ENCODE peak calls at places on chromosomes 16 and 17, in four cellular contexts. One of them, this sample, is unnamed.

GRCh38 chr16:71855937-71856662 is 10.3 kb downstream of the ATXN1L start:
- DNase-seq in fibroblast of lung: no peak
- DNase-seq in neural progenitor cell: no peak
- DNase-seq in tibial nerve: no peak
- DNase-seq in this sample: no peak

GRCh38 chr17:76422860-76423259 is 30.1 kb downstream of the UBE2O start:
- DNase-seq in fibroblast of lung: no peak
- DNase-seq in neural progenitor cell: no peak
- DNase-seq in tibial nerve: no peak
- DNase-seq in this sample: no peak

GRCh38 chr17:1997146-1997586 is 28.0 kb downstream of the RTN4RL1 start:
- DNase-seq in fibroblast of lung: no peak
- DNase-seq in neural progenitor cell: no peak
- DNase-seq in tibial nerve: no peak
- DNase-seq in this sample: no peak

GRCh38 chr16:87834668-87835473 is 34.4 kb downstream of the SLC7A5 start:
- DNase-seq in fibroblast of lung: peak; percentile 35
- DNase-seq in neural progenitor cell: no peak
- DNase-seq in tibial nerve: no peak
- DNase-seq in this sample: peak; percentile 86

GRCh38 chr16:70460737-70461261 is 6.4 kb downstream of the FCSK start:
- DNase-seq in fibroblast of lung: no peak
- DNase-seq in neural progenitor cell: no peak
- DNase-seq in tibial nerve: no peak
- DNase-seq in this sample: no peak

GRCh38 chr16:54284319-54284930 is 2.2 kb downstream of the IRX3 start:
- DNase-seq in fibroblast of lung: peak; percentile 11
- DNase-seq in neural progenitor cell: peak; percentile 72
- DNase-seq in tibial nerve: no peak
- DNase-seq in this sample: peak; percentile 12

GRCh38 chr16:58114827-58115825 is 14.1 kb downstream of the CFAP20 start:
- DNase-seq in fibroblast of lung: no peak
- DNase-seq in neural progenitor cell: no peak
- DNase-seq in tibial nerve: no peak
- DNase-seq in this sample: no peak

GRCh38 chr17:72056727-72057290 is 64.0 kb upstream of the SOX9 start:
- DNase-seq in fibroblast of lung: no peak
- DNase-seq in neural progenitor cell: no peak
- DNase-seq in tibial nerve: no peak
- DNase-seq in this sample: no peak

GRCh38 chr16:85262558-85263196 is 150.4 kb upstream of the CIBAR2 start:
- DNase-seq in fibroblast of lung: no peak
- DNase-seq in neural progenitor cell: no peak
- DNase-seq in tibial nerve: no peak
- DNase-seq in this sample: no peak

GRCh38 chr17:39123627-39124026 is 27.8 kb downstream of the PLXDC1 start:
- DNase-seq in fibroblast of lung: peak; percentile 43
- DNase-seq in neural progenitor cell: no peak
- DNase-seq in tibial nerve: no peak
- DNase-seq in this sample: no peak

GRCh38 chr17:61634942-61635538 is 44.0 kb upstream of the NACA2 start:
- DNase-seq in fibroblast of lung: no peak
- DNase-seq in neural progenitor cell: no peak
- DNase-seq in tibial nerve: no peak
- DNase-seq in this sample: no peak

GRCh38 chr16:67726106-67727034 is 7.3 kb upstream of the GFOD2 start:
- DNase-seq in fibroblast of lung: no peak
- DNase-seq in neural progenitor cell: no peak
- DNase-seq in tibial nerve: no peak
- DNase-seq in this sample: no peak

GRCh38 chr17:2233441-2233947 is 70.1 kb downstream of the SMG6 start:
- DNase-seq in fibroblast of lung: peak; percentile 88
- DNase-seq in neural progenitor cell: no peak
- DNase-seq in tibial nerve: no peak
- DNase-seq in this sample: no peak

GRCh38 chr16:4505356-4506153 is 29.4 kb downstream of the HMOX2 start:
- DNase-seq in fibroblast of lung: no peak
- DNase-seq in neural progenitor cell: no peak
- DNase-seq in tibial nerve: no peak
- DNase-seq in this sample: no peak

GRCh38 chr16:51416921-51417320 is 265.9 kb upstream of the SALL1 start:
- DNase-seq in fibroblast of lung: peak; percentile 65
- DNase-seq in neural progenitor cell: no peak
- DNase-seq in tibial nerve: no peak
- DNase-seq in this sample: no peak

GRCh38 chr17:73787036-73787720 is 142.9 kb upstream of the SDK2 start:
- DNase-seq in fibroblast of lung: no peak
- DNase-seq in neural progenitor cell: peak; percentile 87
- DNase-seq in tibial nerve: no peak
- DNase-seq in this sample: no peak

GRCh38 chr16:82700541-82701240 is 73.9 kb downstream of the CDH13 start:
- DNase-seq in fibroblast of lung: peak; percentile 69
- DNase-seq in neural progenitor cell: no peak
- DNase-seq in tibial nerve: no peak
- DNase-seq in this sample: no peak

GRCh38 chr16:85897384-85897783 is 1.6 kb upstream of the IRF8 start:
- DNase-seq in fibroblast of lung: no peak
- DNase-seq in neural progenitor cell: no peak
- DNase-seq in tibial nerve: no peak
- DNase-seq in this sample: no peak

GRCh38 chr16:68883685-68884084 is 40.4 kb downstream of the TANGO6 start:
- DNase-seq in fibroblast of lung: no peak
- DNase-seq in neural progenitor cell: no peak
- DNase-seq in tibial nerve: no peak
- DNase-seq in this sample: no peak

GRCh38 chr16:69286941-69287713 is 24.0 kb upstream of the VPS4A start:
- DNase-seq in fibroblast of lung: peak; percentile 52
- DNase-seq in neural progenitor cell: peak; percentile 54
- DNase-seq in tibial nerve: peak; percentile 54
- DNase-seq in this sample: no peak

GRCh38 chr16:24819462-24820040 is 26.2 kb upstream of the SLC5A11 start:
- DNase-seq in fibroblast of lung: no peak
- DNase-seq in neural progenitor cell: no peak
- DNase-seq in tibial nerve: no peak
- DNase-seq in this sample: no peak

GRCh38 chr16:20897253-20897896 is 2.8 kb downstream of the DCUN1D3 start:
- DNase-seq in fibroblast of lung: peak; percentile 76
- DNase-seq in neural progenitor cell: no peak
- DNase-seq in tibial nerve: no peak
- DNase-seq in this sample: no peak

GRCh38 chr17:49969134-49969759 is at the start of gene DLX4:
- DNase-seq in fibroblast of lung: no peak
- DNase-seq in neural progenitor cell: peak; percentile 57
- DNase-seq in tibial nerve: no peak
- DNase-seq in this sample: no peak

GRCh38 chr17:75557075-75557851 is 30.3 kb upstream of the MYO15B start:
- DNase-seq in fibroblast of lung: peak; percentile 45
- DNase-seq in neural progenitor cell: no peak
- DNase-seq in tibial nerve: no peak
- DNase-seq in this sample: peak; percentile 20

GRCh38 chr17:47956818-47957590 is 679 bp downstream of the PRR15L start:
- DNase-seq in fibroblast of lung: no peak
- DNase-seq in neural progenitor cell: no peak
- DNase-seq in tibial nerve: no peak
- DNase-seq in this sample: no peak

GRCh38 chr16:10343124-10343760 is 42.6 kb upstream of the ATF7IP2 start:
- DNase-seq in fibroblast of lung: no peak
- DNase-seq in neural progenitor cell: no peak
- DNase-seq in tibial nerve: no peak
- DNase-seq in this sample: peak; percentile 56

GRCh38 chr16:8694795-8695194 is 20.4 kb downstream of the ABAT start:
- DNase-seq in fibroblast of lung: no peak
- DNase-seq in neural progenitor cell: no peak
- DNase-seq in tibial nerve: no peak
- DNase-seq in this sample: no peak

GRCh38 chr16:68463904-68464303 is 15.6 kb upstream of the SMPD3 start:
- DNase-seq in fibroblast of lung: no peak
- DNase-seq in neural progenitor cell: no peak
- DNase-seq in tibial nerve: no peak
- DNase-seq in this sample: no peak

GRCh38 chr17:30824002-30824355 is 513 bp downstream of the CRLF3 start:
- DNase-seq in fibroblast of lung: peak; percentile 19
- DNase-seq in neural progenitor cell: no peak
- DNase-seq in tibial nerve: no peak
- DNase-seq in this sample: no peak

GRCh38 chr16:4496305-4496704 is 20.1 kb downstream of the HMOX2 start:
- DNase-seq in fibroblast of lung: peak; percentile 70
- DNase-seq in neural progenitor cell: no peak
- DNase-seq in tibial nerve: no peak
- DNase-seq in this sample: no peak

GRCh38 chr17:10051112-10051511 is 146.0 kb upstream of the RCVRN start:
- DNase-seq in fibroblast of lung: no peak
- DNase-seq in neural progenitor cell: no peak
- DNase-seq in tibial nerve: no peak
- DNase-seq in this sample: no peak

GRCh38 chr16:1688807-1689560 is 10.9 kb downstream of the JPT2 start:
- DNase-seq in fibroblast of lung: peak; percentile 94
- DNase-seq in neural progenitor cell: no peak
- DNase-seq in tibial nerve: no peak
- DNase-seq in this sample: no peak

GRCh38 chr17:48471807-48472484 is 41.9 kb upstream of the SKAP1 start:
- DNase-seq in fibroblast of lung: no peak
- DNase-seq in neural progenitor cell: peak; percentile 21
- DNase-seq in tibial nerve: no peak
- DNase-seq in this sample: no peak

GRCh38 chr16:84459941-84460405 is 44.5 kb downstream of the MEAK7 start:
- DNase-seq in fibroblast of lung: no peak
- DNase-seq in neural progenitor cell: no peak
- DNase-seq in tibial nerve: no peak
- DNase-seq in this sample: no peak

GRCh38 chr16:57732011-57732410 is 3.6 kb upstream of the KATNB1 start:
- DNase-seq in fibroblast of lung: no peak
- DNase-seq in neural progenitor cell: no peak
- DNase-seq in tibial nerve: no peak
- DNase-seq in this sample: no peak

GRCh38 chr16:78837706-78838105 is 738.3 kb downstream of the WWOX start:
- DNase-seq in fibroblast of lung: no peak
- DNase-seq in neural progenitor cell: no peak
- DNase-seq in tibial nerve: no peak
- DNase-seq in this sample: no peak

GRCh38 chr16:13999895-14000425 is 71.2 kb upstream of the MRTFB start:
- DNase-seq in fibroblast of lung: no peak
- DNase-seq in neural progenitor cell: no peak
- DNase-seq in tibial nerve: no peak
- DNase-seq in this sample: no peak

GRCh38 chr17:37519241-37519985 is 29.7 kb downstream of the DUSP14 start:
- DNase-seq in fibroblast of lung: peak; percentile 80
- DNase-seq in neural progenitor cell: no peak
- DNase-seq in tibial nerve: no peak
- DNase-seq in this sample: no peak

GRCh38 chr16:89053725-89054029 is 40.0 kb upstream of the ACSF3 start:
- DNase-seq in fibroblast of lung: no peak
- DNase-seq in neural progenitor cell: no peak
- DNase-seq in tibial nerve: no peak
- DNase-seq in this sample: no peak

GRCh38 chr17:42537156-42537805 is 1.2 kb downstream of the NAGLU start:
- DNase-seq in fibroblast of lung: no peak
- DNase-seq in neural progenitor cell: no peak
- DNase-seq in tibial nerve: no peak
- DNase-seq in this sample: no peak

GRCh38 chr17:42537826-42538451 is 1.9 kb downstream of the NAGLU start:
- DNase-seq in fibroblast of lung: no peak
- DNase-seq in neural progenitor cell: no peak
- DNase-seq in tibial nerve: no peak
- DNase-seq in this sample: peak; percentile 75

GRCh38 chr17:42535400-42536047 is 517 bp upstream of the NAGLU start:
- DNase-seq in fibroblast of lung: no peak
- DNase-seq in neural progenitor cell: no peak
- DNase-seq in tibial nerve: no peak
- DNase-seq in this sample: no peak

GRCh38 chr17:42536372-42537155 is 523 bp downstream of the NAGLU start:
- DNase-seq in fibroblast of lung: peak; percentile 79
- DNase-seq in neural progenitor cell: peak; percentile 87
- DNase-seq in tibial nerve: peak; percentile 76
- DNase-seq in this sample: peak; percentile 92

GRCh38 chr17:42536048-42536371 is at the start of gene NAGLU:
- DNase-seq in fibroblast of lung: peak; percentile 76
- DNase-seq in neural progenitor cell: peak; percentile 88
- DNase-seq in tibial nerve: peak; percentile 96
- DNase-seq in this sample: peak; percentile 98
- TF ChIP-seq CTCF in fibroblast of lung: no peak
- TF ChIP-seq CTCF in neural progenitor cell: no peak
- TF ChIP-seq CTCF in tibial nerve: no peak
- TF ChIP-seq CTCF in this sample: peak; percentile 3

GRCh38 chr17:81553616-81554181 is 1.5 kb upstream of the FAAP100 start:
- DNase-seq in fibroblast of lung: peak; percentile 97
- DNase-seq in neural progenitor cell: no peak
- DNase-seq in tibial nerve: no peak
- DNase-seq in this sample: no peak
- H3K27me3 ChIP-seq in fibroblast of lung: no peaks in the 10 kb centered on the region
- H3K27me3 ChIP-seq in neural progenitor cell: no peaks in the 10 kb centered on the region
- H3K27me3 ChIP-seq in tibial nerve: no peaks in the 10 kb centered on the region
- H3K27me3 ChIP-seq in this sample: no peaks in the 10 kb centered on the region

GRCh38 chr16:52440248-52440647 is 106.7 kb downstream of the TOX3 start:
- DNase-seq in fibroblast of lung: no peak
- DNase-seq in neural progenitor cell: no peak
- DNase-seq in tibial nerve: no peak
- DNase-seq in this sample: no peak
- TF ChIP-seq CTCF in fibroblast of lung: no peak
- TF ChIP-seq CTCF in neural progenitor cell: no peak
- TF ChIP-seq CTCF in tibial nerve: no peak
- TF ChIP-seq CTCF in this sample: no peak

GRCh38 chr16:2836646-2837508 is 6.8 kb downstream of the ZG16B start:
- DNase-seq in fibroblast of lung: peak; percentile 21
- DNase-seq in neural progenitor cell: no peak
- DNase-seq in tibial nerve: no peak
- DNase-seq in this sample: no peak
- H3K27me3 ChIP-seq in fibroblast of lung: no peaks in the 10 kb centered on the region
- H3K27me3 ChIP-seq in neural progenitor cell: peaks cover 6% of the 10 kb centered on the region
- H3K27me3 ChIP-seq in tibial nerve: no peaks in the 10 kb centered on the region
- H3K27me3 ChIP-seq in this sample: no peaks in the 10 kb centered on the region

DNA sequence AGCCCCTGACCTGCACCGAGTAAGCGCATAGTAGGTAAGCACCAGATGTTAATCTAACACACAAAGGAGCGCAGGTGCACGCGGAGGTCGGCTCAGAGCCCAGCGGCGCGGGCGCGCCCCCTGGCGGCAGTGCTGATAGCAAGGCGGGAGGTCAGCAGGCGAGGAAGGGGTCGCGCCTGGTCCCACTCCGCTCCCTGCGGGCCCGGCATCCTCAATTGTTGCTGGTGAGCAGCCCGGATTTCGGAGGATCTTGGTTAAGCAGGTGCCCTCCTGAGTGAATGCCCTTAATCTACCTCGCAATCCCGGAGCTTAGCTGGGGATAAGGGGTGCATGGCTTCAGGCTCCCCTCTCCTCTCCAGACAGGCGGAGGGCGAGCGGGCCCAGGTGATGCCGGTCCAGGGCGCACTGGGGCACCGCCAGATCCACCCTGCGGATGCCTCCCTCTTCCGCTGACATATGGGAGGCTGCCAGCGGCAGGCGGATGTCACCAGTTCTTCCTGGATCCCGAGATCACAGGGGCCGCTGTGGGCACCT is 4.0 kb upstream of the WNT3 start:
- DNase-seq in fibroblast of lung: no peak
- DNase-seq in neural progenitor cell: no peak
- DNase-seq in tibial nerve: no peak
- DNase-seq in this sample: no peak
- TF ChIP-seq CTCF in fibroblast of lung: peak; percentile 46
- TF ChIP-seq CTCF in neural progenitor cell: peak; percentile 67
- TF ChIP-seq CTCF in tibial nerve: no peak
- TF ChIP-seq CTCF in this sample: peak; percentile 48

GRCh38 chr17:27240802-27241155 is 53.1 kb upstream of the WSB1 start:
- DNase-seq in fibroblast of lung: no peak
- DNase-seq in neural progenitor cell: no peak
- DNase-seq in tibial nerve: no peak
- DNase-seq in this sample: no peak
- H3K27me3 ChIP-seq in fibroblast of lung: no peaks in the 10 kb centered on the region
- H3K27me3 ChIP-seq in neural progenitor cell: no peaks in the 10 kb centered on the region
- H3K27me3 ChIP-seq in tibial nerve: no peaks in the 10 kb centered on the region
- H3K27me3 ChIP-seq in this sample: no peaks in the 10 kb centered on the region

This sample was measured in WERI-Rb-1.